ENCODE peak calls at places on chromosomes 6 and 20, in four cellular contexts. H is lower lobe of right lung, R is HFFc6, M is vagina. L is an unnamed sample.

GRCh38 chr6:53320964-53321363 is 27.8 kb downstream of the ELOVL5 start:
- DNase-seq in H (no peak), R (no peak), M (no peak), L (no peak)

GRCh38 chr20:50992733-50993457 is 30.0 kb downstream of the KCNG1 start:
- DNase-seq in H (no peak), R (peak), M (no peak), L (peak)

GRCh38 chr6:5423251-5423650 is 161.9 kb downstream of the FARS2 start:
- DNase-seq in H (no peak), R (no peak), M (no peak), L (no peak)

GRCh38 chr6:13216236-13216933 is 112.0 kb downstream of the TBC1D7 start:
- DNase-seq in H (no peak), R (no peak), M (no peak), L (no peak)

GRCh38 chr6:149938571-149939462 is 3.0 kb upstream of the ULBP2 start:
- DNase-seq in H (no peak), R (no peak), M (no peak), L (no peak)

GRCh38 chr6:29552512-29553051 is 7.0 kb downstream of the UBD start:
- DNase-seq in H (no peak), R (peak), M (no peak), L (no peak)

GRCh38 chr20:53413188-53413631 is 180.4 kb downstream of the ZNF217 start:
- DNase-seq in H (peak), R (no peak), M (no peak), L (no peak)

GRCh38 chr6:151445482-151445881 is 6.4 kb downstream of the RMND1 start:
- DNase-seq in H (no peak), R (peak), M (no peak), L (no peak)

GRCh38 chr20:13862245-13862644 is 77.4 kb downstream of the NDUFAF5 start:
- DNase-seq in H (no peak), R (no peak), M (no peak), L (no peak)

GRCh38 chr6:5133943-5134342 is 48.8 kb downstream of the PPP1R3G start:
- DNase-seq in H (no peak), R (no peak), M (no peak), L (no peak)

GRCh38 chr6:151485616-151486015 is 8.2 kb upstream of the CCDC170 start:
- DNase-seq in H (no peak), R (no peak), M (no peak), L (no peak)

GRCh38 chr6:67131827-67132226 is 1424.8 kb upstream of the EYS start:
- DNase-seq in H (no peak), R (no peak), M (no peak), L (no peak)

GRCh38 chr20:62603021-62603906 is 39.0 kb upstream of the SLCO4A1 start:
- DNase-seq in H (peak), R (peak), M (no peak), L (no peak)

GRCh38 chr6:12806811-12807210 is 90.2 kb downstream of the PHACTR1 start:
- DNase-seq in H (no peak), R (no peak), M (no peak), L (no peak)

GRCh38 chr6:7932625-7933024 is 22.0 kb upstream of the TXNDC5 start:
- DNase-seq in H (no peak), R (no peak), M (no peak), L (no peak)

GRCh38 chr20:56875052-56875663 is 246.1 kb downstream of the TFAP2C start:
- DNase-seq in H (no peak), R (peak), M (no peak), L (no peak)

GRCh38 chr6:2127484-2127911 is 117.9 kb downstream of the GMDS start:
- DNase-seq in H (peak), R (no peak), M (no peak), L (no peak)

GRCh38 chr6:147077251-147077650 is 127.0 kb upstream of the STXBP5 start:
- DNase-seq in H (peak), R (no peak), M (no peak), L (no peak)

GRCh38 chr6:167726043-167726442 is 100.7 kb upstream of the AFDN start:
- DNase-seq in H (no peak), R (no peak), M (no peak), L (no peak)

GRCh38 chr6:139027620-139028182 is 844 bp upstream of the ABRACL start:
- DNase-seq in H (no peak), R (peak), M (no peak), L (no peak)

GRCh38 chr6:53244958-53245357 is 96.3 kb upstream of the GCM1 start:
- DNase-seq in H (peak), R (no peak), M (no peak), L (no peak)

GRCh38 chr20:10715035-10715434 is 41.2 kb upstream of the JAG1 start:
- DNase-seq in H (no peak), R (peak), M (no peak), L (no peak)

GRCh38 chr6:170032197-170032596 is 258.7 kb downstream of the DLL1 start:
- DNase-seq in H (peak), R (no peak), M (no peak), L (no peak)

GRCh38 chr6:84408028-84408427 is 180.6 kb upstream of the CEP162 start:
- DNase-seq in H (no peak), R (no peak), M (no peak), L (no peak)

GRCh38 chr6:56692586-56693245 is 50.0 kb upstream of the DST start:
- DNase-seq in H (no peak), R (peak), M (no peak), L (peak)

GRCh38 chr20:4225778-4226177 is 210.4 kb upstream of the RNF24 start:
- DNase-seq in H (no peak), R (peak), M (no peak), L (peak)

GRCh38 chr6:157198425-157199279 is 124.7 kb downstream of the TMEM242 start:
- DNase-seq in H (peak), R (no peak), M (no peak), L (no peak)

GRCh38 chr20:14288341-14289330 is 48.8 kb downstream of the FLRT3 start:
- DNase-seq in H (no peak), R (no peak), M (no peak), L (no peak)

GRCh38 chr6:42260972-42261371 is 43.3 kb upstream of the MRPS10 start:
- DNase-seq in H (no peak), R (no peak), M (no peak), L (no peak)

GRCh38 chr20:25030007-25030648 is 27.8 kb downstream of the ACSS1 start:
- DNase-seq in H (peak), R (no peak), M (no peak), L (no peak)

GRCh38 chr20:18272451-18272850 is 15.9 kb upstream of the ZNF133 start:
- DNase-seq in H (no peak), R (peak), M (no peak), L (no peak)

GRCh38 chr6:119443993-119444641 is 94.6 kb upstream of the MAN1A1 start:
- DNase-seq in H (no peak), R (no peak), M (no peak), L (no peak)

GRCh38 chr6:15351631-15352030 is 105.8 kb downstream of the JARID2 start:
- DNase-seq in H (no peak), R (peak), M (no peak), L (peak)

DNA sequence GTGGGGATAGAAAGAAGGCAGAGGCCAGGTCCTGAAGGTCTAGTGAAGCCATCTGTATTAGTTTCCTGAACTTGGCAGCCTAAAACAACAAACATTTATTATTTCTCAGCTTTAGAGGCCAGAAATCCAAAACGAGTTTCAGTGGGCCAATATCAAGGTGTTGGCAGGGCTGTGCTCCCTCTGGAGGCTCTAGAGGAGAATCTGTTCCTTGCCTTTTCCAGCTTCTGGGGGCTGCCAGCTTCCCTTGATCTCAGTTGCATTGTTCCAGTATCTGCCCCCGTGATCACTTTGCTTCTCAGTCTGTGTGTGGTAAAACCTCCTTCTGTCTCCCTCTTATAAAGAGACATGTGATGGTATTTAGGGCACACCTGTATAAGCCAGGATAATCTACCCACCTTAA is 82.4 kb downstream of the MAFB start:
- DNase-seq in H (no peak), R (no peak), M (no peak), L (no peak)
- TF ChIP-seq CTCF in H (no peak), R (no peak), M (no peak), L (no peak)

DNA sequence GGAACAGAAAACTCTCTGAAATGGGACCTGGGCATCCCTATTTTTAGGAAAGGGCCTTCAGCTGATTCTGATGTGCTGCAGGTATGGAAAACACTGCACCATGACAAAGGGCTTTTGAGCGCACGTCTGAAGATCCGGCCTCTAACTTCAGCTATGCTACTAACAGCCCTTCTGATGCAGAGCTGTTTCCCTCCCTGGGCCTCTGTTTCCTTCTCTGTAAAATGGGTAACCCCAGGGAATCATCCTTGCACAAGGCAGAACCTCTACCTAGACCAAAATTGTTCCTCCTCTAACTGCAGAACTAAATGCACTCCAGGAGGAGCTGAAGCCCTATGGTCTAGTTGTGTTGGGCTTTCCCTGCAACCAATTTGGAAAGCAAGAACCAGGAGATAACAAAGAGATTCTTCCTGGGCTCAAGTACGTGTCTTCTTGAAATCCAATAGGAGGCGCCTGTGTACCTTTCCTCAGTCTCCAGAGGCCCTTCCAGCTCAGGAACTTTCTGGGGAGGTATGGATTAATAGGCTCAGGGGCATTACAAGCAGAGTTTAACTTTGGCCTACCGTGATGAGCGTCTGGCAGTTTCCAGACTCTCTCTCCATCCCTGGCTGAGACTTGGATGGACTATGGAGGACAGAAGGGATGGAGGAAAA is 5.9 kb downstream of the GPX5 start:
- DNase-seq in H (no peak), R (no peak), M (no peak), L (no peak)
- TF ChIP-seq CTCF in H (no peak), R (no peak), M (no peak), L (no peak)

GRCh38 chr6:155152211-155153076 is 111.4 kb upstream of the CLDN20 start:
- DNase-seq in H (no peak), R (no peak), M (no peak), L (no peak)
- TF ChIP-seq CTCF in H (no peak), R (peak), M (no peak), L (no peak)

DNA sequence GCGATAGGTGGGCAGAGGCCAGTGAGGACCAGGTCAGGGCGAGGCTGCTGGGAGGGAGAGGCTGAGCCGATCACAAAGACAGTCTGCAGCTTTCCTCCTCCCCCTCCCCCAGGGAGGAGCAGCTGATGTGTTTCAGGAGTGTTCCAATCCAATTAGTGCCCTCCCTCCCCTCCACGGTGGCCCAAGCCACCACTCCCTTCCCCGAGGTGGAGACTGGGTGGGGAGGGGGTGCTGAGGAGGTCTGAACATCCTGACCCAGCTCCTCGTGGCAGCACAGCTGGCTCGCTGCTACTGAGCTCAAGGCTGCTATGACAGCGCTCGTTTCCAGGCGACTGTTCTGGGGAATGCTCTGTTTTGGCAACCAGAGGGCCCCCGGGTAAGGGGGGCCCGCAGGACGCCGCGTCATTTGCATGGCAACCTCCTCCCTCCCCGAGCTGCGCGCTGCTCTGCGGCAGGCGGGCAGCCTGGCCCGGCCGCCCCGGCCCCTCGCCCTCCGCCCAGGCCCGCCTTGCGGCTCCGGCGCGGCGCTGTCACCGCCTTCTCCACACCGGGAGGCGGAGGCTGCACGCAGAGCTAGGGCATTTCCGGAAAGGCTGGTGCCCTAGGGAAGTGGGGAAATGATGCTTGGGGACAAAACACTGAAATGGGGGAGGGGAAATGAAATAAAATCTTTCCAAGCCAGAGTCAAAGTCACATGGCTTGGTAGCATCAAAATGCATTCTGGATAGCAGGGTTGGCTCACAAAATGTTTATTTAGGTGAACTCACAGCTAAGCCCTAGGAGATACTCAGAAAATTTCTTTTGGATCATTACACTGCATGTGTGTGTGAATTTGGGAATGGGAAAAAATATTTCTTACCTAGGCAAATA is 67.4 kb upstream of the PIM1 start:
- DNase-seq in H (peak), R (peak), M (no peak), L (peak)
- TF ChIP-seq CTCF in H (no peak), R (peak), M (no peak), L (no peak)

GRCh38 chr6:79694623-79695311 is 63.6 kb downstream of the SH3BGRL2 start:
- DNase-seq in H (no peak), R (no peak), M (no peak), L (no peak)
- TF ChIP-seq CTCF in H (no peak), R (peak), M (no peak), L (peak)

DNA sequence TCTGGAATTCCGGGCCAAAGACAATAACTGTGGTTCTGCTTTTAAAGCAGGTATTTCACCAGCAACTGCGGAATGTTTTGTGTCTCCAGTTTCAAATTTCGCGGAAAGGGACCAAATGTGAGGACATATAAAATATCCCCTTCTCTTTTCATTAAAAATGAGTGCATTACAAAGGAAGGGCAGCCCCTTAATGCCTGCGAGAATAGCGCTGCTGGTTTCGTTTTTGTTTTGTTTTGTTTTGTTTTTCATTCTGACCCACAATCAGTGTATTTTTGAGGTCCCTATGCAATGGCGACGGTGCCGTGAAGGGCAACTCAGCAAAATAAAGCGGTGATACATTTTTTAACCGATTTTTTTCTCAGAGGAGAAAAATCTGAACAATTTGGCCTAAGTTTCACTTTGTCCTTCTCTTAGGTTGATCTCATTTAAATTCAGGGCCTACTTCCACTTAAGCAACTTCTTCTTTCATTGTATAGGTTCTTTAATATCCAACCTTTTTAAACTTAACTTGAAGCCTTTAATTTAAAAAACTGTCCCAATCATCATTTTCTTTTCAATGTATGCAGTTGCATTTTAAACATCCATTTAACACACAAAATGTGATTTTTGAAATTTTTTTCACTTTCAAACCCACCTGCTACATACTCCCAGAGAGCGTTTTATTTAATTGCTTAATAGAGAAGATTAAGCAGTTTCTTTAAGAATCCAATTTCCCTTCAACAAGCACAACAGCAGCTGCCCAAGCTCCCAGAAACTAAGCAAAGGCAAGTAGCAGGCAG is 2.9 kb upstream of the HIVEP2 start:
- DNase-seq in H (no peak), R (no peak), M (no peak), L (no peak)
- TF ChIP-seq CTCF in H (no peak), R (no peak), M (no peak), L (no peak)

GRCh38 chr6:104995989-104996617 is 39.2 kb downstream of the LIN28B start:
- DNase-seq in H (no peak), R (peak), M (no peak), L (no peak)
- TF ChIP-seq CTCF in H (peak), R (peak), M (no peak), L (peak)

GRCh38 chr6:85450578-85450884 is 648 bp downstream of the NT5E start:
- DNase-seq in H (no peak), R (no peak), M (no peak), L (no peak)
- TF ChIP-seq CTCF in H (no peak), R (peak), M (no peak), L (no peak)

GRCh38 chr6:37222125-37222967 is 35.2 kb upstream of the TBC1D22B start:
- DNase-seq in H (peak), R (peak), M (no peak), L (no peak)
- TF ChIP-seq CTCF in H (no peak), R (no peak), M (no peak), L (no peak)

GRCh38 chr6:165106261-165106660 is 203.1 kb downstream of the C6orf118 start:
- DNase-seq in H (no peak), R (no peak), M (no peak), L (no peak)

GRCh38 chr6:165109011-165109410 is 200.4 kb downstream of the C6orf118 start:
- DNase-seq in H (no peak), R (no peak), M (no peak), L (no peak)

DNA sequence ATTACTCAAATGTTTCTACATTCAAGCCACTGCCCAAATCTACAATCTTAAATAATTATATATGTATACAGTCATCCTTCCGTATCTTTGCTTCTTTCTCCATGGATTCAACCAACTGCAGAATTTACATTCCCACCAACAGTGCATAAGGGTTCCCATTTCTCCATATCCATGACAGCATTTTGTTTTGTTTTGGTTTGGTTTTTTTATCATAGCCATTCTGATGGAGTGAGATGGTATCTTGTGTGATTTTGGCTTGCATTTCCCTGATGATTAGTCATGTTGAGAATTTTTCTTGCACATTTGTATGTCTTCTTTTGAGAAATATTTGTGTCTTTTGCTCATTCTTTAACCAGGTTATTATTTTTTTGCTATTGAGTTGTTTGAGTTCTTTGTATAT is 198.5 kb downstream of the C6orf118 start:
- DNase-seq in H (no peak), R (no peak), M (no peak), L (no peak)
- TF ChIP-seq CTCF in H (no peak), R (no peak), M (no peak), L (no peak)

L was measured in AG09319.